ENCODE peak calls at places on chromosomes 3 and 15, in eight cellular contexts. N is ACHN; Y is cardiac septum; K is activated CD4-positive, alpha-beta T cell treated with anti-CD3 and anti-CD28 coated beads, Interleukin-2, amount 50 U/mL, for 48 hours; V is NAMALWA; U is CD4-positive, alpha-beta T cell; L is ovary; X is dermis blood vessel endothelial cell. O is an unnamed sample.

GRCh38 chr15:67125589-67126502 is 60.4 kb downstream of the SMAD3 start:
- DNase-seq in U (no peak), Y (no peak), L (peak; percentile 76), V (no peak), K (no peak), N (peak; percentile 84), X (peak; percentile 94), O (peak; percentile 78)

GRCh38 chr3:194462936-194463335 is 23.9 kb downstream of the ATP13A3 start:
- DNase-seq in N (no peak), V (no peak), U (no peak), L (no peak), Y (no peak), X (no peak), K (no peak), O (no peak)

GRCh38 chr3:110420158-110420641 is 651.4 kb upstream of the NECTIN3 start:
- DNase-seq in K (no peak), L (no peak), V (no peak), Y (no peak), X (peak; percentile 67), N (peak; percentile 76), U (no peak), O (no peak)

GRCh38 chr3:119891944-119892721 is 110.2 kb downstream of the NR1I2 start:
- DNase-seq in Y (no peak), L (no peak), U (peak; percentile 22), K (peak; percentile 27), N (peak; percentile 58), X (peak; percentile 85), V (peak; percentile 77), O (no peak)

GRCh38 chr15:86139828-86140227 is 60.2 kb downstream of the AGBL1 start:
- DNase-seq in X (no peak), Y (no peak), K (peak; percentile 35), L (no peak), N (no peak), V (peak; percentile 56), U (no peak), O (no peak)

GRCh38 chr3:146241523-146242240 is 9.2 kb downstream of the PLSCR4 start:
- DNase-seq in L (peak; percentile 60), K (no peak), Y (peak; percentile 74), U (no peak), X (peak; percentile 86), V (no peak), N (no peak), O (no peak)

GRCh38 chr15:67065531-67066005 is at the start of gene SMAD3:
- DNase-seq in K (peak; percentile 80), L (peak; percentile 91), V (peak; percentile 87), U (peak; percentile 59), N (peak; percentile 93), X (peak; percentile 94), Y (peak; percentile 93), O (peak; percentile 94)

GRCh38 chr3:138051946-138052802 is 42.2 kb downstream of the CLDN18 start:
- DNase-seq in K (peak; percentile 37), N (peak; percentile 37), Y (no peak), X (peak; percentile 67), L (peak; percentile 55), U (no peak), V (peak; percentile 68), O (peak; percentile 54)

GRCh38 chr3:53069422-53070068 is 23.7 kb upstream of the SFMBT1 start:
- DNase-seq in V (no peak), L (peak; percentile 1), X (no peak), Y (no peak), K (no peak), N (no peak), U (no peak), O (no peak)

GRCh38 chr3:196544491-196544992 is 23.8 kb downstream of the WDR53 start:
- DNase-seq in K (no peak), N (no peak), Y (no peak), L (no peak), X (no peak), U (no peak), V (no peak), O (no peak)

GRCh38 chr3:150497956-150498355 is 48.3 kb downstream of the SERP1 start:
- DNase-seq in Y (no peak), V (no peak), X (peak; percentile 39), L (no peak), K (no peak), N (no peak), U (no peak), O (no peak)

GRCh38 chr3:30098656-30099454 is 507.5 kb upstream of the TGFBR2 start:
- DNase-seq in V (no peak), K (no peak), X (peak; percentile 20), Y (no peak), U (no peak), N (peak; percentile 1), L (no peak), O (no peak)

GRCh38 chr3:64011685-64012084 is 11.6 kb downstream of the PSMD6 start:
- DNase-seq in X (peak; percentile 37), Y (no peak), N (no peak), L (peak; percentile 46), K (no peak), U (no peak), V (no peak), O (no peak)

GRCh38 chr3:39192490-39193092 is at the start of gene XIRP1:
- DNase-seq in X (no peak), L (no peak), U (no peak), V (no peak), K (peak; percentile 52), N (no peak), Y (no peak), O (no peak)

GRCh38 chr3:14042680-14043079 is 82.0 kb downstream of the CHCHD4 start:
- DNase-seq in N (no peak), Y (no peak), X (no peak), V (no peak), L (no peak), U (no peak), K (no peak), O (no peak)

GRCh38 chr3:194584866-194585265 is 48.4 kb downstream of the TMEM44 start:
- DNase-seq in K (peak; percentile 38), U (no peak), X (peak; percentile 91), N (no peak), L (no peak), V (no peak), Y (no peak), O (peak; percentile 50)

GRCh38 chr15:38254065-38254883 is 1.6 kb downstream of the SPRED1 start:
- DNase-seq in Y (no peak), N (peak; percentile 56), V (peak; percentile 83), U (peak; percentile 33), K (peak; percentile 11), L (peak; percentile 38), X (peak; percentile 58), O (no peak)

GRCh38 chr15:99104788-99105515 is at the start of gene SYNM:
- DNase-seq in Y (peak; percentile 86), K (peak; percentile 51), N (peak; percentile 79), V (no peak), L (peak; percentile 86), U (no peak), X (peak; percentile 91), O (peak; percentile 88)

GRCh38 chr3:29186982-29187718 is 93.7 kb upstream of the RBMS3 start:
- DNase-seq in Y (no peak), V (no peak), K (no peak), X (peak; percentile 77), L (no peak), N (peak; percentile 94), U (no peak), O (no peak)

GRCh38 chr3:108006901-108007331 is 83.9 kb downstream of the CD47 start:
- DNase-seq in X (peak; percentile 10), U (no peak), Y (no peak), V (no peak), N (no peak), K (no peak), L (no peak), O (no peak)

GRCh38 chr3:43162573-43163084 is 56.8 kb upstream of the POMGNT2 start:
- DNase-seq in V (no peak), N (no peak), U (peak; percentile 57), K (peak; percentile 33), X (peak; percentile 28), Y (no peak), L (no peak), O (no peak)

GRCh38 chr15:60777558-60777957 is 298.6 kb upstream of the ICE2 start:
- DNase-seq in X (no peak), U (no peak), V (no peak), N (no peak), Y (no peak), K (no peak), L (no peak), O (no peak)